ENCODE peak calls at places on chromosomes 13 and 19, in five cellular contexts. One of them, this sample, is unnamed. For H3K4me1, the result is how much of the 10 kb centered on the place peaks cover.

GRCh38 chr13:113397606-113398425 is 33.9 kb upstream of the GRTP1 start:
- DNase-seq in thoracic aorta: no peak
- DNase-seq in vagina: no peak
- DNase-seq in cardiac muscle cell: peak
- DNase-seq in spleen: no peak
- DNase-seq in this sample: no peak

GRCh38 chr19:29492761-29493160 is 33.0 kb upstream of the VSTM2B start:
- DNase-seq in thoracic aorta: no peak
- DNase-seq in vagina: peak
- DNase-seq in cardiac muscle cell: no peak
- DNase-seq in spleen: no peak
- DNase-seq in this sample: no peak

GRCh38 chr13:30832845-30833332 is 73.2 kb upstream of the MEDAG start:
- DNase-seq in thoracic aorta: no peak
- DNase-seq in vagina: no peak
- DNase-seq in cardiac muscle cell: peak
- DNase-seq in spleen: no peak
- DNase-seq in this sample: peak

GRCh38 chr19:43534811-43535761 is 2.1 kb downstream of the ZNF575 start:
- DNase-seq in thoracic aorta: peak
- DNase-seq in vagina: no peak
- DNase-seq in cardiac muscle cell: peak
- DNase-seq in spleen: peak
- DNase-seq in this sample: peak

GRCh38 chr19:50531171-50531612 is 17.5 kb upstream of the ASPDH start:
- DNase-seq in thoracic aorta: no peak
- DNase-seq in vagina: no peak
- DNase-seq in cardiac muscle cell: no peak
- DNase-seq in spleen: no peak
- DNase-seq in this sample: no peak

GRCh38 chr19:57068326-57068725 is 51.5 kb upstream of the USP29 start:
- DNase-seq in thoracic aorta: no peak
- DNase-seq in vagina: no peak
- DNase-seq in cardiac muscle cell: no peak
- DNase-seq in spleen: no peak
- DNase-seq in this sample: no peak

GRCh38 chr19:57559008-57559403 is 657 bp downstream of the ZNF550 start:
- DNase-seq in thoracic aorta: no peak
- DNase-seq in vagina: no peak
- DNase-seq in cardiac muscle cell: peak
- DNase-seq in spleen: peak
- DNase-seq in this sample: peak

GRCh38 chr19:913080-913748 is at the start of gene R3HDM4:
- DNase-seq in thoracic aorta: no peak
- DNase-seq in vagina: no peak
- DNase-seq in cardiac muscle cell: peak
- DNase-seq in spleen: peak
- DNase-seq in this sample: peak

GRCh38 chr19:4923379-4923747 is 14.1 kb downstream of the UHRF1 start:
- DNase-seq in thoracic aorta: no peak
- DNase-seq in vagina: no peak
- DNase-seq in cardiac muscle cell: no peak
- DNase-seq in spleen: no peak
- DNase-seq in this sample: no peak

GRCh38 chr13:94481966-94482365 is 2.5 kb upstream of the DCT start:
- DNase-seq in thoracic aorta: no peak
- DNase-seq in vagina: no peak
- DNase-seq in cardiac muscle cell: no peak
- DNase-seq in spleen: no peak
- DNase-seq in this sample: no peak

GRCh38 chr13:53783466-53783865 is 754.9 kb downstream of the OLFM4 start:
- DNase-seq in thoracic aorta: no peak
- DNase-seq in vagina: no peak
- DNase-seq in cardiac muscle cell: no peak
- DNase-seq in spleen: peak
- DNase-seq in this sample: peak

GRCh38 chr19:48755787-48756674 is 707 bp downstream of the FGF21 start:
- DNase-seq in thoracic aorta: no peak
- DNase-seq in vagina: no peak
- DNase-seq in cardiac muscle cell: no peak
- DNase-seq in spleen: no peak
- DNase-seq in this sample: no peak

GRCh38 chr19:48644839-48645651 is 942 bp downstream of the CA11 start:
- DNase-seq in thoracic aorta: no peak
- DNase-seq in vagina: no peak
- DNase-seq in cardiac muscle cell: peak
- DNase-seq in spleen: peak
- DNase-seq in this sample: peak

GRCh38 chr13:49952168-49952567 is 16.0 kb upstream of the SPRYD7 start:
- DNase-seq in thoracic aorta: no peak
- DNase-seq in vagina: no peak
- DNase-seq in cardiac muscle cell: no peak
- DNase-seq in spleen: no peak
- DNase-seq in this sample: no peak

GRCh38 chr13:98910501-98910951 is 67.3 kb downstream of the DOCK9 start:
- DNase-seq in thoracic aorta: no peak
- DNase-seq in vagina: no peak
- DNase-seq in cardiac muscle cell: no peak
- DNase-seq in spleen: no peak
- DNase-seq in this sample: no peak
- H3K27ac ChIP-seq in thoracic aorta: peak
- H3K27ac ChIP-seq in vagina: peak
- H3K27ac ChIP-seq in cardiac muscle cell: peak
- H3K27ac ChIP-seq in spleen: peak
- H3K27ac ChIP-seq in this sample: no peak

GRCh38 chr19:27806471-27807070 is 1406.4 kb downstream of the UQCRFS1 start:
- DNase-seq in thoracic aorta: no peak
- DNase-seq in vagina: no peak
- DNase-seq in cardiac muscle cell: no peak
- DNase-seq in spleen: no peak
- DNase-seq in this sample: no peak

GRCh38 chr19:27805848-27806247 is 1407.1 kb downstream of the UQCRFS1 start:
- DNase-seq in thoracic aorta: no peak
- DNase-seq in vagina: no peak
- DNase-seq in cardiac muscle cell: no peak
- DNase-seq in spleen: peak
- DNase-seq in this sample: no peak
- H3K4me1 ChIP-seq in thoracic aorta: under half
- H3K4me1 ChIP-seq in vagina: under half
- H3K4me1 ChIP-seq in cardiac muscle cell: under half
- H3K4me1 ChIP-seq in spleen: under half
- H3K4me1 ChIP-seq in this sample: under half

DNA sequence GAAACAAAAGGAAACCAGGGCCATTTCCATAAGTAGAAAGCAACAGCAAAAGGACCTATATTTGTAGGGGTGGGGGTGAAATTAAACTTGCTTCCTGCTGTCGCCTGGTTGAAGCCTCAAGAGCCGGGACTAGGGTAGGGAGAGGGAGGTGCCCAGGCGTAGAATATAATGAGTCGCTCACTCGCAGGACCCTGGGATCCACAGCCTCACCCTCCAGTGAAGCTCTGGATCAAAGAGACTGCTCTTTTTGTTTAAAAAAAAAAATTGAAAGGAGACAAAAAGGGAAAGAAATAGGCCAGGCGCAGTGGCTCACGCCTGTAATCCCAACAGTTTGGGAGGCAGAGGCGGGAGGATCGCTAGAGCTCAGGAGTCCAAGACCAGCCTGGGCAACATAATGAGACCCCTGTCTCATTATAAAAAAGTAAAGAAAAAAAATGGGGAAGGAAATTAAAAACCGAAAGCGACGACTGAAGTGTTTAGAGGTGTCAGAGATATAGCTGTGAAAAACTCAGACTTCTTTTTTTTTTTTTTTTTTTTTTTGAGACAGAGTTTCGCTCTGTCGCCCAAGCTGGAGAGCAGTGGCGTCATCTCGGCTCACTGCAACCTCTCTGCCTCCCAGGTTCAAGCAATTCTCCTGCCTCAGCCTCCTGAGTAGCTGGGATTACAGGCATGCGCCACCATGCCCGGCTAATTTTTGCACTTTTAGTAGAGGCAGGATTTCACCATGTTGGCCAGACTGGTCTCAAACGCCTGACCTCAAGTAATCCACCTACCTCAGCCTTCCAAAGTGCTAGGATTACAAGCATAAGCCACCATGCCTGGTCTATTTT is 10.9 kb upstream of the ADGRE5 start:
- DNase-seq in thoracic aorta: no peak
- DNase-seq in vagina: no peak
- DNase-seq in cardiac muscle cell: no peak
- DNase-seq in spleen: peak
- DNase-seq in this sample: no peak
- H3K4me3 ChIP-seq in thoracic aorta: peak
- H3K4me3 ChIP-seq in vagina: no peak
- H3K4me3 ChIP-seq in cardiac muscle cell: no peak
- H3K4me3 ChIP-seq in spleen: peak
- H3K4me3 ChIP-seq in this sample: no peak

GRCh38 chr13:61852116-61852515 is 436.5 kb upstream of the PCDH20 start:
- DNase-seq in thoracic aorta: no peak
- DNase-seq in vagina: no peak
- DNase-seq in cardiac muscle cell: no peak
- DNase-seq in spleen: no peak
- DNase-seq in this sample: no peak
- H3K27ac ChIP-seq in thoracic aorta: no peak
- H3K27ac ChIP-seq in vagina: no peak
- H3K27ac ChIP-seq in cardiac muscle cell: no peak
- H3K27ac ChIP-seq in spleen: no peak
- H3K27ac ChIP-seq in this sample: no peak

GRCh38 chr19:3818918-3819317 is 32.7 kb upstream of the MATK start:
- DNase-seq in thoracic aorta: no peak
- DNase-seq in vagina: no peak
- DNase-seq in cardiac muscle cell: no peak
- DNase-seq in spleen: no peak
- DNase-seq in this sample: no peak

GRCh38 chr19:3819989-3820388 is 33.8 kb upstream of the MATK start:
- DNase-seq in thoracic aorta: no peak
- DNase-seq in vagina: no peak
- DNase-seq in cardiac muscle cell: no peak
- DNase-seq in spleen: no peak
- DNase-seq in this sample: no peak

GRCh38 chr19:3817761-3818160 is 31.6 kb upstream of the MATK start:
- DNase-seq in thoracic aorta: no peak
- DNase-seq in vagina: no peak
- DNase-seq in cardiac muscle cell: no peak
- DNase-seq in spleen: no peak
- DNase-seq in this sample: no peak

GRCh38 chr19:3816566-3817218 is 30.5 kb upstream of the MATK start:
- DNase-seq in thoracic aorta: no peak
- DNase-seq in vagina: no peak
- DNase-seq in cardiac muscle cell: no peak
- DNase-seq in spleen: no peak
- DNase-seq in this sample: no peak

DNA sequence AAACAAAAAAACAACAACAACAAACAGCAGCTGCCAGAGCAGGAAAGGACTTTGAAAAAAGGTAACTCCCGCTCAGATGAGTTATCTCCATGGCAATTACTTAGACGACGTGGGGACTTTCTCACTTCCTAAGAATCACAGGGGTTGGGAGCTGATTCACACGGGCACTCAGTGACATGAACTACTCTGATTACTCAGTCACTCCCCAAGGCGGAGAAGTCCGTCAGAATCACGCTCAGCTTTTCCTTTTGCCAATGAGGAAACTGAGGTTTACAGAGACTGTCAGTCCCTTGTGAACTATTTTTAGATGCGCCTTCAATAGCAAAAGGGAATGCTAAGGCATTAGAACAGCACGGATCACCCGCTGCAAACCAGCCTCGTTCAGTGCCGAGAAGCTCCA is 32.3 kb upstream of the MATK start:
- DNase-seq in thoracic aorta: no peak
- DNase-seq in vagina: no peak
- DNase-seq in cardiac muscle cell: peak
- DNase-seq in spleen: no peak
- DNase-seq in this sample: no peak
- H3K4me1 ChIP-seq in thoracic aorta: under half
- H3K4me1 ChIP-seq in vagina: under half
- H3K4me1 ChIP-seq in cardiac muscle cell: under half
- H3K4me1 ChIP-seq in spleen: half or more
- H3K4me1 ChIP-seq in this sample: under half

DNA sequence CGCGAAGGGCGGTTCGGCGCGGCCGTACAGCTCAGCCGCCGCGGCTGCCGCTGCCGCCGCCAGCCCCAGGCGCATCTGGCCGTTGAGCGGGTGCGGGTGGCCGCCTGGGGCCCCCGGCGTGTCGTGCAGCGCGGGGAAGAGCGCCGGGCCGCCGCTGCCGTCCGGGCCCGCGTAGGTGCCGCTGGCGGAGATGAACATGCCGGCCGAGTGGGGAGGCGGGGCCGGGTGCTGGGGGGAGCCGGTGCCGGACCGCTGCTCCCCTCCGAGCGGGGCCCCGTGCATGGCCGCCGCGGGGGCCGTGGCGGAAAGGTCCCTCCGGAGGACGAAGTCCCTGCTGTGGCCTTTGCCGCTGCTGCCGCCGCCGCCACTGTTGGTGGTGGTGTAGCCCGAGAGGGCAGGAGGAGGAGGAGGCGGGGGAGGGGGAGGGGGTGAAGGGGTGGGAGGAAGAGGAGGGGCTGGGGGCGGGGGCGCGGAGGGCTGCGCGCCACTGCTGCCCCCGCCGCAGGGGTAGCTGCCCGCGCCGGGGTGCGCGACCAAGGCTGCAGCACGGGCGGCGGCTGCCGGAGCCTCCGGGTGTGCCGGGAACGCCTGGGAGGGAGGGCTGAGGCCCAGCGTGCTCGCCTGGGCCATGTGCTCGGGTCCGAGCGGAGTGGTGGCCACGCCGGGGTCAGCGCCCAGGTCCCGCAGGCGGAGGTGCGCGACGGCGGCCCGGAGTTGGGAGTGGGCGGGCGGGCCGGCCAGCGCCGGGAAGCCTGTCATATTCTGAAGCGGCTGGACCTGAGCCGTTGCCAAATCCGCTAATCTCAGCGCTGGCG is 599 bp downstream of the ZIC5 start:
- DNase-seq in thoracic aorta: no peak
- DNase-seq in vagina: no peak
- DNase-seq in cardiac muscle cell: peak
- DNase-seq in spleen: no peak
- DNase-seq in this sample: no peak
- H3K4me3 ChIP-seq in thoracic aorta: peak
- H3K4me3 ChIP-seq in vagina: peak
- H3K4me3 ChIP-seq in cardiac muscle cell: peak
- H3K4me3 ChIP-seq in spleen: peak
- H3K4me3 ChIP-seq in this sample: no peak

This sample was measured in pancreas.